ENCODE peak calls at places on chromosomes 3 and 15, in seven cellular contexts. F, V, T, J, N, O and A are unnamed samples.

GRCh38 chr15:62896969-62897486 is 145.5 kb upstream of the TPM1 start:
- DNase-seq in F (no peak), V (peak; percentile 88), T (peak; percentile 99), J (peak; percentile 74), N (peak; percentile 64), O (peak; percentile 99), A (peak; percentile 93)

GRCh38 chr3:187878776-187879524 is 133.7 kb upstream of the BCL6 start:
- DNase-seq in F (no peak), V (no peak), T (peak; percentile 42), J (no peak), N (no peak), O (no peak), A (no peak)

GRCh38 chr15:63755162-63755561 is 78.6 kb downstream of the HERC1 start:
- DNase-seq in F (no peak), V (no peak), T (no peak), J (no peak), N (no peak), O (no peak), A (no peak)

GRCh38 chr15:80081390-80081789 is 21.9 kb downstream of the ZFAND6 start:
- DNase-seq in F (no peak), V (no peak), T (no peak), J (no peak), N (no peak), O (no peak), A (no peak)

GRCh38 chr15:62909257-62909656 is 133.3 kb upstream of the TPM1 start:
- DNase-seq in F (no peak), V (no peak), T (no peak), J (no peak), N (no peak), O (no peak), A (no peak)

GRCh38 chr3:105616374-105616915 is 249.7 kb downstream of the ALCAM start:
- DNase-seq in F (no peak), V (no peak), T (no peak), J (no peak), N (no peak), O (no peak), A (no peak)

GRCh38 chr15:47507221-47507985 is 209.9 kb upstream of the SEMA6D start:
- DNase-seq in F (no peak), V (no peak), T (no peak), J (no peak), N (no peak), O (no peak), A (no peak)

GRCh38 chr15:41825572-41826535 is 2.0 kb upstream of the JMJD7 start:
- DNase-seq in F (no peak), V (no peak), T (no peak), J (no peak), N (no peak), O (no peak), A (no peak)

GRCh38 chr15:29685156-29686078 is 136.9 kb downstream of the TJP1 start:
- DNase-seq in F (no peak), V (no peak), T (peak; percentile 79), J (no peak), N (no peak), O (no peak), A (no peak)

GRCh38 chr3:16768956-16769355 is 115.8 kb upstream of the PLCL2 start:
- DNase-seq in F (no peak), V (no peak), T (no peak), J (no peak), N (no peak), O (no peak), A (no peak)

GRCh38 chr3:60301142-60301541 is 950.1 kb downstream of the FHIT start:
- DNase-seq in F (no peak), V (no peak), T (peak; percentile 94), J (no peak), N (no peak), O (no peak), A (no peak)

GRCh38 chr3:42012935-42013651 is 51.2 kb upstream of the ULK4 start:
- DNase-seq in F (peak; percentile 97), V (peak; percentile 82), T (peak; percentile 51), J (peak; percentile 87), N (peak; percentile 83), O (peak; percentile 50), A (peak; percentile 59)

GRCh38 chr3:127141921-127142730 is 50.8 kb upstream of the PRR23E start:
- DNase-seq in F (peak; percentile 27), V (peak; percentile 91), T (no peak), J (peak; percentile 89), N (no peak), O (peak; percentile 22), A (peak; percentile 88)

GRCh38 chr15:74384566-74385441 is 17.4 kb upstream of the CYP11A1 start:
- DNase-seq in F (peak; percentile 94), V (peak; percentile 46), T (no peak), J (peak; percentile 20), N (no peak), O (peak; percentile 28), A (no peak)

GRCh38 chr3:168034152-168034928 is 61.4 kb downstream of the GOLIM4 start:
- DNase-seq in F (no peak), V (no peak), T (peak; percentile 73), J (no peak), N (no peak), O (no peak), A (peak; percentile 70)

GRCh38 chr3:173706630-173707029 is 309.1 kb downstream of the NLGN1 start:
- DNase-seq in F (no peak), V (no peak), T (no peak), J (no peak), N (no peak), O (no peak), A (no peak)

GRCh38 chr3:17954801-17955200 is 212.4 kb upstream of the TBC1D5 start:
- DNase-seq in F (no peak), V (no peak), T (no peak), J (no peak), N (no peak), O (no peak), A (no peak)

GRCh38 chr3:107913671-107914070 is 177.2 kb downstream of the CD47 start:
- DNase-seq in F (no peak), V (no peak), T (peak; percentile 42), J (no peak), N (no peak), O (no peak), A (peak; percentile 18)

GRCh38 chr15:39191871-39192281 is 389.0 kb upstream of the THBS1 start:
- DNase-seq in F (no peak), V (no peak), T (peak; percentile 61), J (no peak), N (no peak), O (peak; percentile 16), A (no peak)

GRCh38 chr3:72538070-72538745 is 310.0 kb downstream of the SHQ1 start:
- DNase-seq in F (no peak), V (no peak), T (no peak), J (no peak), N (no peak), O (no peak), A (no peak)

GRCh38 chr3:25294406-25294805 is 133.7 kb upstream of the RARB start:
- DNase-seq in F (no peak), V (no peak), T (no peak), J (no peak), N (no peak), O (no peak), A (no peak)

GRCh38 chr15:67079361-67079760 is 14.0 kb downstream of the SMAD3 start:
- DNase-seq in F (no peak), V (no peak), T (peak; percentile 62), J (no peak), N (no peak), O (no peak), A (no peak)

GRCh38 chr15:67074886-67075229 is 9.5 kb downstream of the SMAD3 start:
- DNase-seq in F (no peak), V (no peak), T (peak; percentile 24), J (no peak), N (no peak), O (no peak), A (no peak)

GRCh38 chr15:67076147-67076843 is 10.9 kb downstream of the SMAD3 start:
- DNase-seq in F (no peak), V (peak; percentile 58), T (peak; percentile 93), J (no peak), N (no peak), O (peak; percentile 72), A (peak; percentile 63)

GRCh38 chr15:67080118-67080899 is 14.9 kb downstream of the SMAD3 start:
- DNase-seq in F (no peak), V (peak; percentile 63), T (peak; percentile 66), J (no peak), N (no peak), O (no peak), A (no peak)

GRCh38 chr15:67077641-67078215 is 12.3 kb downstream of the SMAD3 start:
- DNase-seq in F (no peak), V (no peak), T (no peak), J (no peak), N (no peak), O (no peak), A (no peak)
- TF ChIP-seq POLR2A in F (no peak), V (no peak), T (no peak), J (no peak), N (no peak), O (no peak), A (no peak)

DNA sequence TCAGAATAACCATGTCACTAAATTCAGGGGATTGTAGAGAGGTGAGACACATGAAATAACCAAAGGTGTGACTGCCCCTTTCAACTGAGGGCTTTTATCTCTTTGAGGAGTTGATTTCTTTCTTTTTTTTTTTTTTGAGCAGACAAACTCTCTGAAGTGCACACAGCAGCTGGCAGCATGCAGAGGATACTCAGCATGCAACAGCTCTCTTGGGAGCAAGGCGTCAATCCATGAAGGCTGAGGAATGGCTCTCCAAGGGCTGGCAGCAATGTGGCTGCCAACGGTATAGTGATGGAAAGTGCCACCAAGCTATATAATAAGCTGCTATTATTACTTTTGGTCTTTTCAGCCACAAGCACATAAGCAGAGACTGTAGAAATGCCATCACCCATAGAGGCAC is 226.7 kb upstream of the FEZF2 start:
- DNase-seq in F (no peak), V (no peak), T (no peak), J (no peak), N (no peak), O (no peak), A (no peak)
- H3K27ac ChIP-seq in F (no peak overlapping the region), V (no peak overlapping the region), T (no peak overlapping the region), J (no peak overlapping the region), N (no peak overlapping the region), O (no peak overlapping the region), A (no peak overlapping the region)

GRCh38 chr3:185726254-185726967 is 98.4 kb downstream of the IGF2BP2 start:
- DNase-seq in F (no peak), V (no peak), T (no peak), J (no peak), N (no peak), O (no peak), A (no peak)

GRCh38 chr3:185727873-185728272 is 97.0 kb downstream of the IGF2BP2 start:
- DNase-seq in F (no peak), V (no peak), T (no peak), J (no peak), N (no peak), O (no peak), A (no peak)

GRCh38 chr3:185730550-185730949 is 94.3 kb downstream of the IGF2BP2 start:
- DNase-seq in F (no peak), V (no peak), T (no peak), J (no peak), N (no peak), O (no peak), A (no peak)

GRCh38 chr3:185728630-185729334 is 96.1 kb downstream of the IGF2BP2 start:
- DNase-seq in F (no peak), V (no peak), T (no peak), J (no peak), N (no peak), O (peak; percentile 12), A (no peak)

GRCh38 chr3:185729335-185729715 is 95.5 kb downstream of the IGF2BP2 start:
- DNase-seq in F (no peak), V (no peak), T (peak; percentile 88), J (no peak), N (no peak), O (peak; percentile 35), A (no peak)
- H3K4me3 ChIP-seq in F (no peak overlapping the region), V (no peak overlapping the region), T (no peak overlapping the region), J (no peak overlapping the region), N (no peak overlapping the region), O (no peak overlapping the region), A (no peak overlapping the region)

GRCh38 chr3:197428117-197428761 is 127.5 kb downstream of the BDH1 start:
- DNase-seq in F (no peak), V (peak; percentile 65), T (peak; percentile 36), J (peak; percentile 75), N (no peak), O (peak; percentile 29), A (peak; percentile 18)
- TF ChIP-seq POLR2A in F (no peak), V (no peak), T (no peak), J (no peak), N (no peak), O (no peak), A (peak; percentile 10)